ENCODE peak calls at places on chromosome 10, in eight cellular contexts. I is testis; Q is CD4-positive, CD25-positive, alpha-beta regulatory T cell; J is mammary epithelial cell; A is CD8-positive, alpha-beta T cell; N is brain microvascular endothelial cell; B is RWPE1; D is sigmoid colon. R is an unnamed sample.

GRCh38 chr10:12179616-12180015 is 16.1 kb downstream of the NUDT5 start:
- DNase-seq in N (no peak), Q (no peak), D (no peak), J (no peak), I (no peak), A (no peak), B (no peak), R (no peak)

GRCh38 chr10:70274643-70275042 is 9.2 kb downstream of the NPFFR1 start:
- DNase-seq in I (peak), A (no peak), J (no peak), D (peak), N (peak), B (no peak), Q (no peak), R (no peak)

GRCh38 chr10:104328916-104329710 is 9.2 kb downstream of the ITPRIP start:
- DNase-seq in N (peak), B (peak), D (peak), Q (peak), I (peak), A (peak), J (peak), R (peak)

GRCh38 chr10:23186697-23187096 is 5.4 kb upstream of the PTF1A start:
- DNase-seq in B (no peak), N (no peak), I (no peak), J (no peak), A (no peak), Q (no peak), D (no peak), R (no peak)

GRCh38 chr10:103692421-103693069 is 162.8 kb downstream of the SH3PXD2A start:
- DNase-seq in I (no peak), B (no peak), N (no peak), Q (no peak), J (no peak), D (no peak), A (peak), R (no peak)

GRCh38 chr10:22624289-22624738 is 90.1 kb downstream of the PIP4K2A start:
- DNase-seq in B (peak), A (no peak), I (no peak), D (no peak), Q (no peak), N (peak), J (peak), R (no peak)

GRCh38 chr10:72375173-72375572 is 20.5 kb upstream of the DNAJB12 start:
- DNase-seq in J (no peak), D (no peak), B (no peak), N (no peak), A (no peak), Q (no peak), I (no peak), R (no peak)

GRCh38 chr10:45439365-45439764 is 65.3 kb downstream of the ALOX5 start:
- DNase-seq in A (no peak), N (no peak), D (no peak), B (no peak), J (no peak), Q (no peak), I (no peak), R (no peak)

GRCh38 chr10:24034571-24034970 is 174.4 kb upstream of the KIAA1217 start:
- DNase-seq in A (no peak), Q (no peak), B (no peak), J (no peak), I (no peak), D (no peak), N (no peak), R (no peak)

GRCh38 chr10:4224178-4224577 is 439.2 kb upstream of the KLF6 start:
- DNase-seq in B (no peak), I (no peak), D (no peak), Q (no peak), J (no peak), N (no peak), A (no peak), R (no peak)

GRCh38 chr10:97517778-97518561 is 19.2 kb downstream of the UBTD1 start:
- DNase-seq in I (no peak), A (no peak), N (no peak), J (peak), D (no peak), B (peak), Q (no peak), R (no peak)

GRCh38 chr10:97519342-97519741 is 20.6 kb downstream of the UBTD1 start:
- DNase-seq in A (no peak), N (no peak), Q (no peak), D (no peak), I (no peak), J (no peak), B (no peak), R (no peak)

GRCh38 chr10:97520520-97520919 is 21.8 kb downstream of the UBTD1 start:
- DNase-seq in J (no peak), Q (no peak), D (no peak), A (no peak), N (no peak), B (no peak), I (no peak), R (no peak)

GRCh38 chr10:97517096-97517750 is 18.5 kb downstream of the UBTD1 start:
- DNase-seq in B (no peak), D (no peak), Q (no peak), A (no peak), I (no peak), N (no peak), J (no peak), R (no peak)

DNA sequence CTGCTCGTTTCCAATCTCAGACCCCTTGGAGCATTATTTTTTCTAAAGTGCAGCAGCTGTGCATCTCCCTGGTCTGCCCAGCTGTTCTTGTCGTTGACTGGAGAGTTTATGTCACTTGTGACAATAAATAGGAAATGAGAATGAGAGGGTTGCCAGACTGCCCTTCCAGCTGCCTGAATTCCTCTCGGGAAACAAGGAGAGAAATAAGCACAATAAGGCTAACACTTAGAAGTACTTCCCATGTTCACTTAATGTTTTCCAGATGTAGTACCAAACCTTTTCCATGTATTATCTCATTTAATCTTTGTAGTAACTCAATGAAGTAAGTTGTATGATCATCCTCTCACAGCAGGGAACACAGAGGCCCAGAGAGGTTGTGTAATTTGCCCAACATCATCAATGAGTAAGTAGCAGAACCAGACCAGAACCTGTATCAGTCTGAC is 19.9 kb downstream of the UBTD1 start:
- DNase-seq in I (no peak), D (no peak), Q (no peak), N (peak), J (no peak), A (no peak), B (no peak), R (no peak)
- H3K27ac ChIP-seq in I (peak), D (peak), Q (no peak), N (no peak), J (no peak), A (no peak), B (peak), R (no peak)

DNA sequence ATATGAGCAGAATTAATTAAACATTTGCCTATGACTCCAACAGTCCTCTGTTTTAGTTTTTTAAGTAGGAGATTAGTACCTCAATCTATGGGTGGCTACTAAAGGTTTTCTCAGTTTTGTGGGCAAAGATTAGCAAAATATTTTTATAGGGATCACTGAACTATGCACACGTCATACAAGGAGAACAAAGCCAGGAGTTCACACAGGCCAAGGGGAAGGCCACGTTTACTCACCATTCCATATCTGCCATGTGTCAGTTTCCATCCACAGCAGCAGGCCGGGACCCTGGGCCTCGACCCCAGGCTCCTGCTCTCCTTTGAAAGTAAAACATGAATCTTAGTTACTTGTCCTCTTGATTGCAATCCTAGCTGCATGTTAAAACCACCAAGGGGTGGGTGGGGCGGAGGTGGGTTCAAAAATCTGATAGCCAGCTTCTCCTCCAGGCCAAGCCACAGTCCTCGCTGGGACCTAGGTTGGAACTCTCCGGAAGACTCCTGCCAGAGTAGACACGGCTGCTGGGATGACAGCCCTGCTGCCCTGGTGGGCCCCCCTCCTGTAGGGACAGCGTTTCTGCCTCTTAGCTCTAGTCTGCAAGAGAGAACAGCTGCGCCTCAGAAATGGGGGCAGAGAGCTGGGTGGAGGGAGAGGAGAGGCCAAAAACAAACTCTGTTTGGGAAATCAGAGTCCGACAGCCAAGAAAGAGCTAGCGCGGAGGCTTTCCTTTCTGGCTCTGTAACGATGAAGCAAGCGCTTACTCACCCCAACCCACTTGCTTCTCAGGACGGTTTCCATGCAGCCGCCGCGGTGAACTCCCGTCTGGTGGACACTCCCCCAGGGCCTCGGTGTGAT is 35.6 kb downstream of the PITRM1 start:
- DNase-seq in Q (no peak), J (peak), I (peak), B (no peak), A (no peak), D (peak), N (no peak), R (no peak)
- H3K27ac ChIP-seq in Q (no peak), J (no peak), I (peak), B (peak), A (no peak), D (peak), N (no peak), R (peak)

GRCh38 chr10:27600915-27601314 is 96.8 kb downstream of the RAB18 start:
- DNase-seq in N (no peak), Q (no peak), A (no peak), J (no peak), I (no peak), D (no peak), B (no peak), R (no peak)
- H3K27ac ChIP-seq in N (no peak), Q (no peak), A (no peak), J (no peak), I (no peak), D (no peak), B (no peak), R (no peak)

GRCh38 chr10:43055991-43056567 is 20.8 kb upstream of the RET start:
- DNase-seq in B (no peak), A (no peak), Q (no peak), J (no peak), I (no peak), D (peak), N (no peak), R (no peak)
- H3K27ac ChIP-seq in B (no peak), A (no peak), Q (no peak), J (no peak), I (no peak), D (no peak), N (no peak), R (no peak)

R was measured in epithelial cell of prostate.